ENCODE peak calls at places on chromosomes 13 and 19, in nine cellular contexts. G is pancreas; I is effector memory CD4-positive, alpha-beta T cell; O is HFF-Myc; N is astrocyte of the spinal cord; H is RPMI8226; W is NCI-H1417 treated with DMSO at 0.1 percent for 48 hours; R is T-helper 2 cell; T is choroid plexus epithelial cell. P is an unnamed sample.

GRCh38 chr13:64369121-64369520 is 2861.0 kb downstream of the PCDH9 start:
- DNase-seq in I (no peak), O (no peak), T (peak; percentile 49), H (no peak), G (no peak), N (no peak), W (no peak), R (no peak), P (no peak)

GRCh38 chr19:30498707-30499106 is 126.5 kb downstream of the ZNF536 start:
- DNase-seq in I (no peak), G (no peak), T (no peak), N (no peak), R (no peak), H (no peak), O (no peak), W (no peak), P (no peak)

GRCh38 chr13:44648392-44649117 is 72.4 kb upstream of the TSC22D1 start:
- DNase-seq in I (no peak), G (no peak), H (no peak), N (no peak), O (no peak), R (no peak), W (no peak), T (peak; percentile 37), P (no peak)

GRCh38 chr13:95530178-95530577 is 22.3 kb upstream of the CLDN10 start:
- DNase-seq in R (no peak), W (no peak), G (no peak), H (no peak), O (no peak), I (no peak), T (peak; percentile 41), N (peak; percentile 72), P (no peak)

GRCh38 chr13:47679391-47679790 is 321.7 kb downstream of the SUCLA2 start:
- DNase-seq in O (no peak), G (no peak), I (no peak), H (no peak), R (no peak), N (peak; percentile 71), W (no peak), T (peak; percentile 90), P (no peak)

GRCh38 chr13:61156753-61157152 is 258.9 kb downstream of the PCDH20 start:
- DNase-seq in R (no peak), H (no peak), T (no peak), O (no peak), W (no peak), I (no peak), G (no peak), N (no peak), P (no peak)

GRCh38 chr13:66087149-66087780 is 1142.9 kb downstream of the PCDH9 start:
- DNase-seq in N (no peak), R (no peak), H (no peak), I (no peak), T (no peak), O (no peak), G (no peak), W (no peak), P (no peak)

GRCh38 chr19:35276706-35277281 is 5.5 kb upstream of the HAMP start:
- DNase-seq in T (no peak), I (no peak), G (no peak), H (no peak), R (no peak), N (no peak), W (no peak), O (no peak), P (no peak)

GRCh38 chr13:74129500-74130144 is 4.6 kb downstream of the KLF12 start:
- DNase-seq in N (peak; percentile 22), I (peak; percentile 13), H (no peak), R (peak; percentile 35), G (no peak), O (no peak), W (no peak), T (peak; percentile 41), P (no peak)

GRCh38 chr19:33301011-33301899 is 1.1 kb downstream of the CEBPA start:
- DNase-seq in G (peak; percentile 70), R (no peak), W (no peak), O (no peak), H (no peak), N (no peak), I (no peak), T (no peak), P (no peak)

GRCh38 chr13:109211616-109212015 is 574.8 kb downstream of the IRS2 start:
- DNase-seq in T (peak; percentile 21), G (no peak), H (no peak), N (peak; percentile 47), O (no peak), I (no peak), R (no peak), W (no peak), P (no peak)

GRCh38 chr13:112885782-112886268 is 83.2 kb upstream of the MCF2L start:
- DNase-seq in R (no peak), W (peak; percentile 58), N (peak; percentile 86), I (no peak), T (peak; percentile 84), G (peak; percentile 90), O (peak; percentile 61), H (no peak), P (no peak)

GRCh38 chr13:48446454-48446853 is 33.5 kb upstream of the LPAR6 start:
- DNase-seq in W (no peak), G (no peak), I (no peak), R (no peak), O (no peak), H (no peak), T (peak; percentile 75), N (peak; percentile 74), P (no peak)

GRCh38 chr13:30045916-30046704 is 195.7 kb upstream of the UBL3 start:
- DNase-seq in O (peak; percentile 22), N (peak; percentile 65), H (peak; percentile 66), G (no peak), W (no peak), I (no peak), R (no peak), T (peak; percentile 37), P (no peak)

GRCh38 chr19:48760514-48761221 is 5.3 kb downstream of the FGF21 start:
- DNase-seq in H (no peak), O (no peak), W (no peak), N (no peak), G (no peak), R (no peak), T (no peak), I (no peak), P (no peak)